ENCODE peak calls at places on chromosome 10, in five cellular contexts. Z, C, Y, T and Q are unnamed samples.

GRCh38 chr10:28532223-28532508 is 752 bp upstream of the WAC start:
- DNase-seq in Z (no peak), Y (no peak), T (no peak), C (no peak), Q (peak; percentile 67)

GRCh38 chr10:13617146-13617545 is 30.4 kb downstream of the PRPF18 start:
- DNase-seq in Y (no peak), T (no peak), C (no peak), Z (no peak), Q (peak; percentile 59)

GRCh38 chr10:43869669-43870322 is 221.1 kb upstream of the ZNF32 start:
- DNase-seq in Y (no peak), Z (no peak), T (no peak), C (no peak), Q (no peak)

GRCh38 chr10:29535012-29535777 is 99.6 kb downstream of the SVIL start:
- DNase-seq in Y (peak; percentile 77), C (peak; percentile 80), T (peak; percentile 58), Z (no peak), Q (peak; percentile 31)

GRCh38 chr10:42982886-42983594 is 93.8 kb upstream of the RET start:
- DNase-seq in Z (peak; percentile 29), C (no peak), T (no peak), Y (no peak), Q (no peak)

GRCh38 chr10:91779011-91779605 is 19.1 kb upstream of the TNKS2 start:
- DNase-seq in Z (no peak), Y (no peak), C (no peak), T (no peak), Q (no peak)

GRCh38 chr10:86936661-86937501 is 20.5 kb downstream of the MMRN2 start:
- DNase-seq in T (no peak), C (peak; percentile 63), Y (peak; percentile 48), Z (no peak), Q (no peak)

GRCh38 chr10:78214931-78215330 is 181.3 kb downstream of the RPS24 start:
- DNase-seq in Y (no peak), T (no peak), C (no peak), Z (no peak), Q (no peak)

GRCh38 chr10:9069136-9069535 is 1014.6 kb downstream of the GATA3 start:
- DNase-seq in T (no peak), Z (no peak), Y (no peak), C (no peak), Q (peak; percentile 7)

GRCh38 chr10:112583236-112583919 is 136.4 kb downstream of the VTI1A start:
- DNase-seq in C (no peak), Y (no peak), T (no peak), Z (no peak), Q (no peak)

GRCh38 chr10:97676770-97677581 is 10.1 kb downstream of the AVPI1 start:
- DNase-seq in T (peak; percentile 69), C (peak; percentile 63), Z (no peak), Y (peak; percentile 77), Q (peak; percentile 65)

GRCh38 chr10:45580781-45581496 is 91.6 kb downstream of the ZFAND4 start:
- DNase-seq in T (no peak), C (no peak), Y (no peak), Z (no peak), Q (no peak)

GRCh38 chr10:117134084-117135025 is 3.7 kb downstream of the VAX1 start:
- DNase-seq in T (peak; percentile 69), Z (no peak), Y (no peak), C (no peak), Q (peak; percentile 98)

GRCh38 chr10:113045155-113046055 is 95.4 kb downstream of the TCF7L2 start:
- DNase-seq in Z (no peak), Y (peak; percentile 86), C (peak; percentile 91), T (no peak), Q (no peak)

GRCh38 chr10:115948415-115948814 is 324.6 kb downstream of the GFRA1 start:
- DNase-seq in Z (no peak), T (no peak), C (no peak), Y (peak; percentile 26), Q (peak; percentile 39)
- TF ChIP-seq CTCF in Z (no peak), T (peak; percentile 40), C (peak; percentile 54), Y (peak; percentile 39), Q (peak; percentile 55)

GRCh38 chr10:7406712-7407333 is 4.0 kb downstream of the SFMBT2 start:
- DNase-seq in Z (no peak), C (no peak), T (no peak), Y (peak; percentile 45), Q (no peak)
- H3K4me3 ChIP-seq in Z (peak overlapping the region; percentile 77), C (peak overlapping the region; percentile 48), T (peak overlapping the region; percentile 95), Y (peak overlapping the region; percentile 80), Q (no peak overlapping the region)

DNA sequence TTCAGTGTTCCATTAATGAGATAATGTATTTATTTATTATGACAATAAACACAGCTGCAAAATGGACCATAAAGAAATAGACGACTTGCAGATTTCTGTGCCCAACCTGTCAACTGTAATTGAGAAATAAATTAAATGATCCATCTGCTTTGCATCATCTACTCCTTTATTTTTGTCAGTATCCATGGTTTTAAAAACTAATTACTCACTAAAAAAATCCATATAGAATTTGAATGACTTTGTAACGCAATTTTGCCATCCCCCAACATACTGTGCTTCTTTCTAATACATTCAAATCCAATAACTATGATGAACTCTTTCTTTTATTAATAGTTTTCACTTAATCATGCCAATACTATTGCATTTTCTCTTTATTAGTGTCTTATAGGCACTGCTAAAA is 388.5 kb upstream of the SORCS1 start:
- DNase-seq in Z (no peak), C (no peak), Y (no peak), T (no peak), Q (no peak)
- TF ChIP-seq CTCF in Z (no peak), C (no peak), Y (no peak), T (no peak), Q (no peak)

GRCh38 chr10:15472431-15473400 is 101.6 kb upstream of the FAM171A1 start:
- DNase-seq in Y (peak; percentile 86), Z (no peak), C (peak; percentile 98), T (no peak), Q (no peak)
- H3K4me3 ChIP-seq in Y (no peak overlapping the region), Z (no peak overlapping the region), C (no peak overlapping the region), T (no peak overlapping the region), Q (no peak overlapping the region)

GRCh38 chr10:47288916-47289495 is 11.0 kb upstream of the GDF10 start:
- DNase-seq in C (no peak), T (no peak), Z (no peak), Y (no peak), Q (no peak)
- TF ChIP-seq CTCF in C (peak; percentile 9), T (no peak), Z (no peak), Y (no peak), Q (no peak)

GRCh38 chr10:132458595-132459251 is 61.7 kb downstream of the PWWP2B start:
- DNase-seq in Y (peak; percentile 33), C (peak; percentile 13), Z (peak; percentile 81), T (peak; percentile 72), Q (peak; percentile 60)
- H3K4me3 ChIP-seq in Y (no peak overlapping the region), C (no peak overlapping the region), Z (no peak overlapping the region), T (no peak overlapping the region), Q (no peak overlapping the region)

GRCh38 chr10:74976565-74976964 is 134.9 kb upstream of the SAMD8 start:
- DNase-seq in T (no peak), C (no peak), Y (no peak), Z (no peak), Q (no peak)
- TF ChIP-seq CTCF in T (no peak), C (no peak), Y (no peak), Z (no peak), Q (peak; percentile 24)

GRCh38 chr10:5694573-5694972 is 9.9 kb downstream of the TASOR2 start:
- DNase-seq in C (no peak), T (no peak), Y (no peak), Z (no peak), Q (no peak)
- H3K4me3 ChIP-seq in C (no peak overlapping the region), T (no peak overlapping the region), Y (no peak overlapping the region), Z (no peak overlapping the region), Q (no peak overlapping the region)

GRCh38 chr10:124448696-124449169 is 1.1 kb downstream of the NKX1-2 start:
- DNase-seq in C (no peak), Z (no peak), Y (no peak), T (no peak), Q (no peak)
- TF ChIP-seq CTCF in C (no peak), Z (no peak), Y (no peak), T (peak; percentile 11), Q (no peak)

GRCh38 chr10:94496010-94496409 is 49.6 kb upstream of the HELLS start:
- DNase-seq in T (no peak), Y (no peak), Z (no peak), C (peak; percentile 74), Q (no peak)
- H3K4me3 ChIP-seq in T (no peak overlapping the region), Y (no peak overlapping the region), Z (no peak overlapping the region), C (no peak overlapping the region), Q (no peak overlapping the region)